ENCODE peak calls at places on chromosomes 5 and 9, in six cellular contexts. Y is CD8-positive, alpha-beta memory T cell; U is SK-N-SH; K is esophagus squamous epithelium; W is lower lobe of right lung; I is ovary. T is an unnamed sample.

GRCh38 chr5:61051267-61051666 is 106.3 kb downstream of the NDUFAF2 start:
- DNase-seq in Y (no peak), U (no peak), K (no peak), W (no peak), I (no peak), T (no peak)

GRCh38 chr5:137621861-137622823 is 113.7 kb downstream of the KLHL3 start:
- DNase-seq in Y (no peak), U (no peak), K (no peak), W (no peak), I (no peak), T (no peak)

GRCh38 chr9:136174779-136175744 is 29.9 kb downstream of the LHX3 start:
- DNase-seq in Y (no peak), U (no peak), K (no peak), W (no peak), I (no peak), T (no peak)

GRCh38 chr5:18216729-18217128 is 582.5 kb downstream of the TAF11L14 start:
- DNase-seq in Y (no peak), U (no peak), K (no peak), W (no peak), I (no peak), T (no peak)

GRCh38 chr5:138503487-138504270 is 38.4 kb downstream of the EGR1 start:
- DNase-seq in Y (peak; percentile 50), U (peak; percentile 70), K (no peak), W (no peak), I (peak; percentile 27), T (peak; percentile 53)

GRCh38 chr5:154841273-154841661 is 9.1 kb downstream of the FAXDC2 start:
- DNase-seq in Y (no peak), U (no peak), K (no peak), W (no peak), I (no peak), T (no peak)

GRCh38 chr5:175246242-175246891 is 197.6 kb downstream of the DRD1 start:
- DNase-seq in Y (no peak), U (no peak), K (no peak), W (no peak), I (no peak), T (no peak)

GRCh38 chr9:113343732-113344231 is 3.7 kb upstream of the WDR31 start:
- DNase-seq in Y (no peak), U (peak; percentile 67), K (peak; percentile 15), W (peak; percentile 58), I (no peak), T (peak; percentile 62)

GRCh38 chr9:99299214-99300102 is 77.4 kb downstream of the SEC61B start:
- DNase-seq in Y (no peak), U (peak; percentile 68), K (no peak), W (no peak), I (no peak), T (peak; percentile 9)

GRCh38 chr9:136056546-136057235 is 38.4 kb downstream of the NACC2 start:
- DNase-seq in Y (no peak), U (peak; percentile 22), K (no peak), W (no peak), I (no peak), T (no peak)

GRCh38 chr9:10438955-10439354 is 173.8 kb downstream of the PTPRD start:
- DNase-seq in Y (no peak), U (no peak), K (no peak), W (no peak), I (no peak), T (no peak)

GRCh38 chr5:134586866-134587524 is 45.6 kb downstream of the SAR1B start:
- DNase-seq in Y (peak; percentile 68), U (peak; percentile 89), K (no peak), W (peak; percentile 88), I (peak; percentile 75), T (peak; percentile 81)

GRCh38 chr9:34686231-34686630 is 4.8 kb downstream of the CCL19 start:
- DNase-seq in Y (no peak), U (no peak), K (no peak), W (no peak), I (no peak), T (no peak)

GRCh38 chr5:88875609-88876234 is 7.3 kb downstream of the MEF2C start:
- DNase-seq in Y (no peak), U (no peak), K (no peak), W (no peak), I (no peak), T (no peak)

GRCh38 chr5:12669326-12669725 is 765.1 kb upstream of the CTNND2 start:
- DNase-seq in Y (no peak), U (no peak), K (no peak), W (no peak), I (no peak), T (no peak)

GRCh38 chr5:21802869-21803490 is 1050.2 kb downstream of the CDH12 start:
- DNase-seq in Y (no peak), U (peak; percentile 6), K (no peak), W (no peak), I (no peak), T (no peak)

GRCh38 chr5:11452854-11453253 is 451.4 kb downstream of the CTNND2 start:
- DNase-seq in Y (no peak), U (no peak), K (no peak), W (no peak), I (no peak), T (no peak)

GRCh38 chr9:125372441-125373226 is 111.0 kb downstream of the GAPVD1 start:
- DNase-seq in Y (no peak), U (no peak), K (no peak), W (no peak), I (no peak), T (no peak)

GRCh38 chr5:145124806-145125205 is 710.3 kb downstream of the PRELID2 start:
- DNase-seq in Y (no peak), U (no peak), K (no peak), W (no peak), I (no peak), T (no peak)

GRCh38 chr5:112576298-112576925 is 157.3 kb upstream of the EPB41L4A start:
- DNase-seq in Y (no peak), U (no peak), K (no peak), W (no peak), I (no peak), T (no peak)

GRCh38 chr9:84788803-84789462 is 119.4 kb downstream of the NTRK2 start:
- DNase-seq in Y (no peak), U (no peak), K (no peak), W (no peak), I (no peak), T (no peak)

GRCh38 chr5:89513299-89514044 is 630.5 kb upstream of the MEF2C start:
- DNase-seq in Y (no peak), U (no peak), K (no peak), W (no peak), I (no peak), T (no peak)

GRCh38 chr5:89282832-89283510 is 400.0 kb upstream of the MEF2C start:
- DNase-seq in Y (no peak), U (no peak), K (no peak), W (no peak), I (no peak), T (no peak)

GRCh38 chr9:72271617-72272478 is 93.2 kb downstream of the ZFAND5 start:
- DNase-seq in Y (peak; percentile 7), U (peak; percentile 50), K (no peak), W (no peak), I (peak; percentile 21), T (peak; percentile 37)

GRCh38 chr5:126492939-126493338 is 69.7 kb downstream of the GRAMD2B start:
- DNase-seq in Y (no peak), U (no peak), K (no peak), W (no peak), I (peak; percentile 76), T (no peak)

GRCh38 chr5:144577676-144578075 is 407.0 kb downstream of the KCTD16 start:
- DNase-seq in Y (no peak), U (no peak), K (no peak), W (no peak), I (no peak), T (no peak)

GRCh38 chr5:111069839-111070238 is 1.7 kb upstream of the TSLP start:
- DNase-seq in Y (no peak), U (no peak), K (no peak), W (no peak), I (no peak), T (no peak)

GRCh38 chr5:75523275-75523674 is 11.6 kb downstream of the POLK start:
- DNase-seq in Y (no peak), U (no peak), K (no peak), W (no peak), I (no peak), T (no peak)
- H3K4me3 ChIP-seq in Y (no peak overlapping the region), U (no peak overlapping the region), K (no peak overlapping the region), W (no peak overlapping the region), I (no peak overlapping the region), T (no peak overlapping the region)

GRCh38 chr9:123687246-123687721 is 242.6 kb downstream of the DENND1A start:
- DNase-seq in Y (no peak), U (no peak), K (no peak), W (no peak), I (no peak), T (no peak)
- H3K4me3 ChIP-seq in Y (no peak overlapping the region), U (no peak overlapping the region), K (no peak overlapping the region), W (no peak overlapping the region), I (no peak overlapping the region), T (no peak overlapping the region)

DNA sequence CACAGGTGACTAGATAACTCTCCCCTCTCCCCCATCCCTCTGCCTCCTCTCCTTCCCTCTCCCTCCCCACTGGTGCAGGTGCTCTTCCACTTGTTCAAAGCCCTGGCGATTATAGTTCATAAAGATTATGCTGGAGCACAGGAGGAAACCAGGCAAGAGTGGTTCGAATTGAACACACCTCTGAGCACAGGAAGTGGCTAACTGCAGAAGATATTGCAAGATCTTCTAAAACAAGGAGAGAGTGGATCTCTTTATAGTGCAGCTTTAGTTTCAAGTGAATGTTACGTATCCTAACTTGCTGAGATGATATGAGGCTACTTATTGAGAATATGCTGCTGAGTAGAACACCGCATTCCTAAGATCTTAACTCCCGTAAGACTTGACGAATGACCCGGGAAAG is 178.4 kb downstream of the GOLPH3 start:
- DNase-seq in Y (no peak), U (no peak), K (no peak), W (no peak), I (no peak), T (peak; percentile 52)
- H3K4me3 ChIP-seq in Y (no peak overlapping the region), U (no peak overlapping the region), K (no peak overlapping the region), W (no peak overlapping the region), I (no peak overlapping the region), T (no peak overlapping the region)

DNA sequence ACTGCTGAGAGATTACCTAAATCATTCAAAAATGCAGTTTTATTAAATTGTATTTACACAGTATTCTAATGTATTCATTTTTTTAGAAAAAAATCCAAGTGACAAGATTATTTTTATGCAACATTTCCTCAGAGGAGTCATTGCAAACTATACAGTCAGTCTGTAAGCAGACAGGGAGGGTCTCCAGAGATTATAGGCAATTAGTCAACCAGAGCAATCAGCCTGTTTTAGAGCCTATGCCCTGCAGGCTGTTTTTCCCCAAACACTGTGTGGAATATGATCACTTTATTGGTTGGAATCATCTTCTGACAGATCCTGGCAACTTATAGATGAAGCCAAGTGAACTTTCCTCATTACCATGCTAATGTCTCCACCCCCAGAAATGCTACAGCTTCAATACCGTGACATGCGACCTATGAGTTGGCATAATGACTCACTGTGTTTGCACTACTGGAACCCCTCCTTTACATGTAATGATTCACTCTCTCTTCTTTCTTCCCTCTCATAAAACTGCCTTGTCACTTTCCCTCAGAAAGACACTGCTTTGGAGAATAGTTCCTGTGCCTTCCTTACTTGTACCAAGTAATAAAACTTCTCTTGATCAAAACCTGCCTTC is 577.8 kb upstream of the FTMT start:
- DNase-seq in Y (no peak), U (no peak), K (no peak), W (no peak), I (no peak), T (no peak)
- H3K4me3 ChIP-seq in Y (no peak overlapping the region), U (no peak overlapping the region), K (no peak overlapping the region), W (no peak overlapping the region), I (no peak overlapping the region), T (no peak overlapping the region)

GRCh38 chr9:137236936-137237421 is 4.1 kb upstream of the TUBB4B start:
- DNase-seq in Y (no peak), U (no peak), K (no peak), W (no peak), I (no peak), T (no peak)
- H3K4me3 ChIP-seq in Y (no peak overlapping the region), U (no peak overlapping the region), K (no peak overlapping the region), W (no peak overlapping the region), I (no peak overlapping the region), T (peak overlapping the region; percentile 9)